ENCODE peak calls at places on chromosome 14, in five cellular contexts. One of them, this sample, is unnamed.

GRCh38 chr14:75822522-75823288 is 159.1 kb downstream of the TGFB3 start:
- DNase-seq in PC-3: peak; percentile 81
- DNase-seq in keratinocyte: no peak
- DNase-seq in GM12878: no peak
- DNase-seq in GM23338: no peak
- DNase-seq in this sample: peak; percentile 91

GRCh38 chr14:49512147-49512551 is 74.0 kb downstream of the RPS29 start:
- DNase-seq in GM23338: no peak
- DNase-seq in GM12878: no peak
- DNase-seq in keratinocyte: peak; percentile 73
- DNase-seq in PC-3: peak; percentile 97
- DNase-seq in this sample: peak; percentile 94

GRCh38 chr14:46571970-46572369 is 79.6 kb downstream of the RPL10L start:
- DNase-seq in GM12878: no peak
- DNase-seq in keratinocyte: no peak
- DNase-seq in GM23338: no peak
- DNase-seq in PC-3: peak; percentile 91
- DNase-seq in this sample: peak; percentile 90

GRCh38 chr14:33455998-33456397 is 494.9 kb downstream of the EGLN3 start:
- DNase-seq in GM23338: no peak
- DNase-seq in keratinocyte: no peak
- DNase-seq in GM12878: no peak
- DNase-seq in PC-3: no peak
- DNase-seq in this sample: no peak

GRCh38 chr14:104708606-104709268 is 15.3 kb upstream of the ADSS1 start:
- DNase-seq in PC-3: peak; percentile 80
- DNase-seq in GM23338: peak; percentile 93
- DNase-seq in keratinocyte: no peak
- DNase-seq in GM12878: no peak
- DNase-seq in this sample: no peak

GRCh38 chr14:22839159-22839779 is 2.9 kb downstream of the MMP14 start:
- DNase-seq in GM23338: no peak
- DNase-seq in PC-3: no peak
- DNase-seq in keratinocyte: peak; percentile 86
- DNase-seq in GM12878: no peak
- DNase-seq in this sample: no peak

GRCh38 chr14:94376976-94377865 is 11.2 kb downstream of the SERPINA1 start:
- DNase-seq in PC-3: no peak
- DNase-seq in GM12878: no peak
- DNase-seq in GM23338: no peak
- DNase-seq in keratinocyte: no peak
- DNase-seq in this sample: no peak

GRCh38 chr14:96091941-96092411 is 52.8 kb downstream of the C14orf132 start:
- DNase-seq in GM23338: no peak
- DNase-seq in PC-3: no peak
- DNase-seq in GM12878: no peak
- DNase-seq in keratinocyte: no peak
- DNase-seq in this sample: peak; percentile 62

GRCh38 chr14:91311284-91311662 is 66.8 kb upstream of the GPR68 start:
- DNase-seq in keratinocyte: no peak
- DNase-seq in PC-3: no peak
- DNase-seq in GM12878: no peak
- DNase-seq in GM23338: no peak
- DNase-seq in this sample: no peak

GRCh38 chr14:92668266-92668973 is 80.0 kb downstream of the LGMN start:
- DNase-seq in PC-3: no peak
- DNase-seq in keratinocyte: no peak
- DNase-seq in GM23338: no peak
- DNase-seq in GM12878: no peak
- DNase-seq in this sample: no peak

GRCh38 chr14:106506901-106507305 is 980.5 kb downstream of the TMEM121 start:
- DNase-seq in PC-3: no peak
- DNase-seq in keratinocyte: no peak
- DNase-seq in GM12878: no peak
- DNase-seq in GM23338: no peak
- DNase-seq in this sample: no peak

GRCh38 chr14:59318908-59319307 is 130.4 kb downstream of the DAAM1 start:
- DNase-seq in GM23338: no peak
- DNase-seq in keratinocyte: no peak
- DNase-seq in GM12878: no peak
- DNase-seq in PC-3: no peak
- DNase-seq in this sample: no peak

GRCh38 chr14:59161571-59162175 is 26.8 kb upstream of the DAAM1 start:
- DNase-seq in GM12878: no peak
- DNase-seq in PC-3: peak; percentile 63
- DNase-seq in GM23338: peak; percentile 33
- DNase-seq in keratinocyte: no peak
- DNase-seq in this sample: peak; percentile 86

GRCh38 chr14:103558071-103558882 is 4.2 kb downstream of the BAG5 start:
- DNase-seq in GM23338: no peak
- DNase-seq in PC-3: peak; percentile 80
- DNase-seq in keratinocyte: no peak
- DNase-seq in GM12878: no peak
- DNase-seq in this sample: peak; percentile 71

DNA sequence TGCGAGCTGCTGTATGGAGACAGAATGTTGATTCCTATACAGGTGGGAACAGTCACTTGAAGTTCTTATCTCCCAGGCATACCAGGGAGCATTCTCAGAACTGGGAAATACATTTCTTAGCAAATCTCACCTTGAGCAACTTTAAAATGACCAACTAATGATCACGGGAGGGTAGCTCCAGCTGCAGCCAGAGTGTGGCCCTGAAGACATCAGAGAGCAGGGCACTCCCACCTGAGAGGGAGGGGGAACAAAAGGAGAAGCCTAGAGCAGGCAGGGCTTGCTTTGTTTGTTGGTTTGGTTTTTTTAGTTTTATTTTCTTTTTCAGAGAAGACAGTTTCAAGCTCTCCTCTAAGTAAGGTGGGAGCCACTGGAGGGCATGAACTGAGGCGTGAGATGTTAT is 101.1 kb downstream of the OTX2 start:
- DNase-seq in GM12878: no peak
- DNase-seq in GM23338: no peak
- DNase-seq in keratinocyte: no peak
- DNase-seq in PC-3: no peak
- DNase-seq in this sample: no peak
- TF ChIP-seq EZH2 in GM12878: no peak
- TF ChIP-seq EZH2 in GM23338: no peak
- TF ChIP-seq EZH2 in keratinocyte: no peak
- TF ChIP-seq EZH2 in PC-3: no peak
- TF ChIP-seq EZH2 in this sample: no peak

DNA sequence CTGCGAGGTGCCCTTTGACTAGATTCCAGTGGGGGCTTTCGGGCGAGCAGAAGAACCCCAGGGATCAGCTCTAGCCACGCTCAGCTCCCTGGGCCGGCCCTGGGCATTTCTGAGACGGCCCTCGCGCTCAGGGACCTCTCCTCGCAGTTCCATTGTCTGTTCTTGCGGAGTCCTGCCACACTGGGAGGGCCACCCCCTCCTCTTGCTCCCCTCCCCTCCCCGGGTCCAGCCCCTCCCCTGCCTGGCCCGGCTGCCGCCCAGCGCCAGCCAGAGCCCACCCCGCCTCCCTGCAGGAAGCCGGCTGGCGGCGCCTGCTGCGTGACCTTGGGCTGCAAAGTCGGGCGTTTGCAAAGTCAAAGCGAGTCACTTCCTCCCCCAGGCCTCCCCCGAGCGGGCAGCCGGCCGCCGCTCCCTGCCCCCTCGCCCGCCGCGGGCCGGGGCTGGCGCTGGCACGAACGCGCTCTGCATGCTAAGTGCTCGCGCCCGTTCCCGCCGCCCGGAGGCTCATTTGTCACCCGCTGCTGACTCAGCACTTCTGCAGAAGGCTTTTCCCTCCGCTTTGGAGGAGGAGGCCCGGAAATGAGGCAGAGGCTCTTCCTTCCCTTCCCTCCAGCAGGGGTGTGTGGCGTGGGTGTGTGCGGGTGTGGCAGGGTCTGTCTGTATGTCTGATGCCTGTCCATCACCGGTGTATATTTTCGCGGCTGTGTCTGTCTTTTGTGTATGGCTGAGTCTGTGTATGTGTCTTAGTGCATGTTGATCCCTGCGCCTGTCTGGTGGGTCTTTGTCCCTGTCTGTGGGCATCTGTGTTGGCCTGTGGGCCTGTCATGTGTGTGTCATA is 72.0 kb downstream of the IRF2BPL start:
- DNase-seq in GM23338: peak; percentile 98
- DNase-seq in PC-3: peak; percentile 99
- DNase-seq in GM12878: no peak
- DNase-seq in keratinocyte: peak; percentile 82
- DNase-seq in this sample: peak; percentile 88
- TF ChIP-seq CTCF in GM23338: no peak
- TF ChIP-seq CTCF in PC-3: no peak
- TF ChIP-seq CTCF in GM12878: no peak
- TF ChIP-seq CTCF in keratinocyte: no peak
- TF ChIP-seq CTCF in this sample: no peak

GRCh38 chr14:70700955-70701354 is 59.2 kb downstream of the TTC9 start:
- DNase-seq in GM23338: no peak
- DNase-seq in keratinocyte: no peak
- DNase-seq in GM12878: no peak
- DNase-seq in PC-3: no peak
- DNase-seq in this sample: no peak

GRCh38 chr14:70697681-70698080 is 56.0 kb downstream of the TTC9 start:
- DNase-seq in keratinocyte: no peak
- DNase-seq in GM12878: no peak
- DNase-seq in PC-3: peak; percentile 85
- DNase-seq in GM23338: no peak
- DNase-seq in this sample: no peak

GRCh38 chr14:70702154-70702553 is 60.4 kb downstream of the TTC9 start:
- DNase-seq in GM12878: no peak
- DNase-seq in GM23338: no peak
- DNase-seq in PC-3: no peak
- DNase-seq in keratinocyte: no peak
- DNase-seq in this sample: no peak

GRCh38 chr14:70701610-70702009 is 59.9 kb downstream of the TTC9 start:
- DNase-seq in GM12878: no peak
- DNase-seq in keratinocyte: no peak
- DNase-seq in GM23338: no peak
- DNase-seq in PC-3: no peak
- DNase-seq in this sample: no peak

GRCh38 chr14:70698288-70698687 is 56.6 kb downstream of the TTC9 start:
- DNase-seq in PC-3: peak; percentile 87
- DNase-seq in GM12878: no peak
- DNase-seq in keratinocyte: no peak
- DNase-seq in GM23338: no peak
- DNase-seq in this sample: peak; percentile 48
- H2AFZ ChIP-seq in PC-3: peak overlapping the region; percentile 45
- H2AFZ ChIP-seq in GM12878: no peak overlapping the region
- H2AFZ ChIP-seq in keratinocyte: peak overlapping the region; percentile 61
- H2AFZ ChIP-seq in GM23338: peak overlapping the region; percentile 83
- H2AFZ ChIP-seq in this sample: peak overlapping the region; percentile 1

DNA sequence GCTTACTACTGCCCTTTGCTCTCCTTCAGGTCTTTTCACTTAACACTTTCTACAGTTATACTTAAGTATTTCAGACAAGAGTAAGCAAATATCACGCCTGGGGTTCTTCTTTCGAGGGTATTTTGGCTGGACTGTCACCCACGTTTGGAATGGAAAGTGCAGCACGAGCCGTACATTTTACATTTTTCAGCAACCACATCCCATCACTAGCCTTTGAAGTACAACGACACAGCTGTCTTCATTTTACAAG is 349 bp upstream of the FAM177A1 start:
- DNase-seq in GM12878: no peak
- DNase-seq in keratinocyte: no peak
- DNase-seq in PC-3: peak; percentile 7
- DNase-seq in GM23338: peak; percentile 7
- DNase-seq in this sample: no peak
- TF ChIP-seq EZH2 in GM12878: no peak
- TF ChIP-seq EZH2 in keratinocyte: no peak
- TF ChIP-seq EZH2 in PC-3: no peak
- TF ChIP-seq EZH2 in GM23338: no peak
- TF ChIP-seq EZH2 in this sample: no peak

GRCh38 chr14:52951730-52952481 is 1.1 kb upstream of the FERMT2 start:
- DNase-seq in GM12878: no peak
- DNase-seq in keratinocyte: no peak
- DNase-seq in PC-3: peak; percentile 87
- DNase-seq in GM23338: peak; percentile 83
- DNase-seq in this sample: peak; percentile 65
- TF ChIP-seq CTCF in GM12878: no peak
- TF ChIP-seq CTCF in keratinocyte: peak; percentile 26
- TF ChIP-seq CTCF in PC-3: peak; percentile 64
- TF ChIP-seq CTCF in GM23338: peak; percentile 37
- TF ChIP-seq CTCF in this sample: peak; percentile 47

GRCh38 chr14:51774209-51774608 is 86.2 kb upstream of the GNG2 start:
- DNase-seq in PC-3: peak; percentile 70
- DNase-seq in GM23338: no peak
- DNase-seq in keratinocyte: no peak
- DNase-seq in GM12878: no peak
- DNase-seq in this sample: no peak

GRCh38 chr14:51780741-51781140 is 79.7 kb upstream of the GNG2 start:
- DNase-seq in PC-3: peak; percentile 68
- DNase-seq in GM12878: no peak
- DNase-seq in keratinocyte: no peak
- DNase-seq in GM23338: peak; percentile 30
- DNase-seq in this sample: peak; percentile 6

GRCh38 chr14:51781352-51781751 is 79.1 kb upstream of the GNG2 start:
- DNase-seq in GM23338: no peak
- DNase-seq in keratinocyte: no peak
- DNase-seq in PC-3: no peak
- DNase-seq in GM12878: no peak
- DNase-seq in this sample: no peak

GRCh38 chr14:51780006-51780692 is 80.3 kb upstream of the GNG2 start:
- DNase-seq in keratinocyte: no peak
- DNase-seq in GM23338: peak; percentile 89
- DNase-seq in GM12878: peak; percentile 21
- DNase-seq in PC-3: peak; percentile 85
- DNase-seq in this sample: peak; percentile 9

DNA sequence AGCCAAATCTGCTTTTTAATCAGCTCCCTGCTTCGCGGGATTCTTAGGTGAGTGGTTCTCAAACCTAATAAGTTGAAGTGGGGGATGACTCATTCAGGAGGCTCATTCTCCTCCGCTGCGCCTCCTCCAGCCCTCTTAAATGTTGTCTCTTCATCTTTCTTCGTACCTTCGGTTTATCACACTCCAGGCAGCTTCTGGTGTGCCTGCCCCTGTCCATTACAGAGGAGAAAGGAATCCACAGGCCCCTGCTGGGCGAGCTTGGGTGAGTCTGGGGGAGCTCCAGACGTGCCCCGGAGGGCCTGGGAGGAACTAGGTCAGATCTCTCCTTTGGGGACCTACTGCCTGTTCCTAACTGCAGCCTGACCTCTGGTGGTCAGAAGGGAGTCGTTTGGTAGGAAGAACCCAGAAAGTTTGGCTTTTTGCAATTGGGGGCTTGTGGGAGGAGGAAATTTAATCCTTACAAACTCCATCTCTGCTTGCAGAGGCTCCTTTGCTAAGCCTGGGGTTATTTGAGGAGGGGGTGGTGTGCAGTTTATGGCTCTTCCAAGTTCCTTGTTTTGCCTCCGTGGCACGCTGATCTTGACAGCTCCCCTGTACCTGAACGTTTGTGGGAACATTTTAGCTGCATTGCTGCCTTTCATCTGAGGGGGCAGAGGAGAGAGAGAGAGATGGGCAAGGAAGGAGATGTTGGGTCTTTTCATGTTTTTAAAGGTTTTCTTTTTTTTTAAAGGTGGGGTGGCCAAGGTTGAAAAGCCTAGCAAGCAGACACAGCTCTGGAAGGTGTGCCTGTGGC is 84.1 kb upstream of the GNG2 start:
- DNase-seq in PC-3: peak; percentile 82
- DNase-seq in GM23338: peak; percentile 89
- DNase-seq in keratinocyte: no peak
- DNase-seq in GM12878: no peak
- DNase-seq in this sample: peak; percentile 62
- H2AFZ ChIP-seq in PC-3: peak overlapping the region; percentile 98
- H2AFZ ChIP-seq in GM23338: peak overlapping the region; percentile 98
- H2AFZ ChIP-seq in keratinocyte: no peak overlapping the region
- H2AFZ ChIP-seq in GM12878: no peak overlapping the region
- H2AFZ ChIP-seq in this sample: peak overlapping the region; percentile 36